ENCODE peak calls at places on chromosomes 7 and 10, in five cellular contexts. G is NCI-H1694 treated with DMSO at 0.1 percent for 48 hours; O is NCI-H1417; P is activated T-helper 1 cell treated with anti-CD3 and anti-CD28 coated beads, Interleukin-2, amount 50 U/mL, for 16 hours; N is HTR-8/SVneo. C is an unnamed sample.

GRCh38 chr7:64463636-64464375 is 99.1 kb downstream of the ZNF680 start:
- DNase-seq in N (no peak), O (peak), P (no peak), G (no peak), C (no peak)

GRCh38 chr10:16481052-16481728 is 40.5 kb downstream of the C1QL3 start:
- DNase-seq in P (no peak), G (no peak), N (no peak), O (no peak), C (no peak)

GRCh38 chr10:63115732-63116383 is 17.3 kb upstream of the NRBF2 start:
- DNase-seq in G (no peak), O (no peak), P (no peak), N (no peak), C (no peak)

GRCh38 chr7:142880886-142881505 is 4.5 kb downstream of the TRPV6 start:
- DNase-seq in N (no peak), G (no peak), O (no peak), P (no peak), C (peak)

GRCh38 chr7:122988333-122988732 is 7.2 kb downstream of the TAS2R16 start:
- DNase-seq in O (no peak), G (no peak), P (no peak), N (no peak), C (no peak)

GRCh38 chr10:7797582-7797981 is 9.6 kb downstream of the ATP5F1C start:
- DNase-seq in O (no peak), G (no peak), N (peak), P (no peak), C (no peak)

GRCh38 chr7:85733163-85733915 is 546.5 kb upstream of the SEMA3D start:
- DNase-seq in O (no peak), G (no peak), P (no peak), N (no peak), C (no peak)

GRCh38 chr7:44917465-44917864 is 32.1 kb upstream of the PURB start:
- DNase-seq in N (no peak), O (no peak), P (no peak), G (no peak), C (no peak)

GRCh38 chr10:43212043-43212721 is 54.7 kb downstream of the RASGEF1A start:
- DNase-seq in O (no peak), G (peak), P (no peak), N (no peak), C (no peak)

GRCh38 chr10:73553316-73553715 is 37.8 kb downstream of the USP54 start:
- DNase-seq in G (no peak), P (no peak), N (no peak), O (no peak), C (no peak)

GRCh38 chr7:46229409-46229808 is 308.3 kb upstream of the IGFBP3 start:
- DNase-seq in O (no peak), N (no peak), G (no peak), P (no peak), C (no peak)

GRCh38 chr7:70183278-70183677 is 585.0 kb downstream of the AUTS2 start:
- DNase-seq in N (no peak), O (peak), P (no peak), G (no peak), C (no peak)

GRCh38 chr10:114538544-114538906 is 119.5 kb downstream of the ABLIM1 start:
- DNase-seq in N (no peak), P (peak), O (no peak), G (no peak), C (peak)

GRCh38 chr7:86653919-86654659 is 10.4 kb downstream of the GRM3 start:
- DNase-seq in G (no peak), O (no peak), P (no peak), N (no peak), C (no peak)

GRCh38 chr7:157299613-157300405 is 37.0 kb upstream of the DNAJB6 start:
- DNase-seq in G (no peak), P (no peak), O (no peak), N (no peak), C (peak)

GRCh38 chr7:45687721-45688120 is 113.6 kb downstream of the ADCY1 start:
- DNase-seq in G (no peak), N (no peak), O (no peak), P (no peak), C (no peak)

GRCh38 chr7:2269468-2270460 is 27.7 kb downstream of the NUDT1 start:
- DNase-seq in G (no peak), P (no peak), O (no peak), N (peak), C (no peak)

GRCh38 chr10:76583711-76584161 is 1053.9 kb downstream of the KCNMA1 start:
- DNase-seq in P (no peak), N (peak), O (no peak), G (no peak), C (no peak)

GRCh38 chr7:133545613-133546012 is 292.7 kb downstream of the EXOC4 start:
- DNase-seq in G (no peak), P (no peak), N (no peak), O (no peak), C (no peak)

GRCh38 chr10:13528138-13528874 is 508 bp downstream of the BEND7 start:
- DNase-seq in O (peak), G (no peak), P (no peak), N (no peak), C (no peak)

C was measured in activated effector memory CD4-positive, alpha-beta T cell treated with Interleukin-2 at 50 U/mL for 16 hours.